ENCODE peak calls at places on chromosomes 6 and 20, in eight cellular contexts. L is breast epithelium, G is esophagus muscularis mucosa, O is upper lobe of left lung, U is spleen, Z is SK-N-SH, W is HCT116, F is GM12891. T is an unnamed sample.

GRCh38 chr6:167491403-167492095 is 166.7 kb downstream of the TTLL2 start:
- DNase-seq in L (no peak), G (no peak), O (no peak), U (no peak), Z (no peak), W (no peak), F (no peak), T (no peak)

GRCh38 chr6:116648161-116648560 is 20.4 kb downstream of the ZUP1 start:
- DNase-seq in L (no peak), G (no peak), O (no peak), U (no peak), Z (no peak), W (no peak), F (no peak), T (no peak)

GRCh38 chr20:47816487-47817451 is 31.5 kb upstream of the SULF2 start:
- DNase-seq in L (no peak), G (no peak), O (no peak), U (peak), Z (no peak), W (no peak), F (no peak), T (no peak)

GRCh38 chr6:163752446-163752845 is 337.9 kb downstream of the QKI start:
- DNase-seq in L (no peak), G (peak), O (no peak), U (no peak), Z (no peak), W (no peak), F (no peak), T (no peak)

GRCh38 chr6:98366406-98366805 is 468.0 kb upstream of the POU3F2 start:
- DNase-seq in L (no peak), G (no peak), O (no peak), U (no peak), Z (no peak), W (no peak), F (no peak), T (no peak)

GRCh38 chr6:163926642-163927041 is 512.1 kb downstream of the QKI start:
- DNase-seq in L (no peak), G (no peak), O (no peak), U (no peak), Z (no peak), W (no peak), F (no peak), T (no peak)

GRCh38 chr6:142783499-142783898 is 161.5 kb downstream of the HIVEP2 start:
- DNase-seq in L (no peak), G (no peak), O (no peak), U (no peak), Z (no peak), W (no peak), F (no peak), T (no peak)

GRCh38 chr6:1713016-1713600 is 103.4 kb downstream of the FOXC1 start:
- DNase-seq in L (no peak), G (no peak), O (no peak), U (no peak), Z (no peak), W (no peak), F (no peak), T (no peak)

GRCh38 chr20:41247523-41248370 is 69.8 kb downstream of the ZHX3 start:
- DNase-seq in L (no peak), G (no peak), O (no peak), U (no peak), Z (no peak), W (no peak), F (no peak), T (no peak)

GRCh38 chr6:21918081-21918480 is 324.5 kb downstream of the SOX4 start:
- DNase-seq in L (no peak), G (no peak), O (no peak), U (no peak), Z (no peak), W (no peak), F (no peak), T (no peak)

GRCh38 chr20:33490023-33490933 is at the start of gene CBFA2T2:
- DNase-seq in L (peak), G (no peak), O (peak), U (no peak), Z (no peak), W (peak), F (no peak), T (no peak)

GRCh38 chr6:45293306-45293705 is 34.8 kb upstream of the RUNX2 start:
- DNase-seq in L (no peak), G (no peak), O (no peak), U (no peak), Z (no peak), W (no peak), F (no peak), T (no peak)

GRCh38 chr6:21527731-21528130 is 65.8 kb upstream of the SOX4 start:
- DNase-seq in L (no peak), G (no peak), O (no peak), U (no peak), Z (no peak), W (no peak), F (no peak), T (no peak)

GRCh38 chr6:160931378-160932343 is 59.9 kb upstream of the MAP3K4 start:
- DNase-seq in L (no peak), G (no peak), O (no peak), U (no peak), Z (no peak), W (no peak), F (no peak), T (no peak)

GRCh38 chr6:155292711-155293110 is 21.6 kb downstream of the TFB1M start:
- DNase-seq in L (no peak), G (no peak), O (no peak), U (no peak), Z (no peak), W (no peak), F (no peak), T (no peak)

GRCh38 chr6:109606362-109606761 is 84.6 kb downstream of the AK9 start:
- DNase-seq in L (no peak), G (no peak), O (no peak), U (no peak), Z (no peak), W (no peak), F (no peak), T (no peak)

GRCh38 chr20:9139106-9139808 is 70.4 kb downstream of the PLCB4 start:
- DNase-seq in L (no peak), G (no peak), O (no peak), U (no peak), Z (no peak), W (no peak), F (no peak), T (no peak)

GRCh38 chr20:34249291-34249690 is 8.1 kb downstream of the ASIP start:
- DNase-seq in L (no peak), G (no peak), O (peak), U (no peak), Z (no peak), W (no peak), F (no peak), T (no peak)

GRCh38 chr20:45016089-45016641 is 49.9 kb downstream of the STK4 start:
- DNase-seq in L (no peak), G (no peak), O (no peak), U (no peak), Z (no peak), W (no peak), F (no peak), T (no peak)

GRCh38 chr6:168138436-168138835 is 59.4 kb upstream of the FRMD1 start:
- DNase-seq in L (no peak), G (peak), O (peak), U (peak), Z (no peak), W (no peak), F (no peak), T (peak)

GRCh38 chr20:2386516-2387179 is 5.9 kb downstream of the TGM6 start:
- DNase-seq in L (no peak), G (no peak), O (no peak), U (no peak), Z (no peak), W (no peak), F (no peak), T (no peak)

GRCh38 chr6:45461486-45461885 is 83.8 kb upstream of the SUPT3H start:
- DNase-seq in L (no peak), G (no peak), O (no peak), U (no peak), Z (no peak), W (no peak), F (no peak), T (no peak)

GRCh38 chr6:136757150-136757549 is 35.1 kb downstream of the MAP3K5 start:
- DNase-seq in L (no peak), G (no peak), O (no peak), U (no peak), Z (no peak), W (no peak), F (no peak), T (no peak)

GRCh38 chr20:60395993-60396392 is 437.8 kb downstream of the CDH26 start:
- DNase-seq in L (no peak), G (no peak), O (no peak), U (no peak), Z (peak), W (no peak), F (no peak), T (no peak)

GRCh38 chr6:63186970-63187369 is 24.3 kb upstream of the FKBP1C start:
- DNase-seq in L (no peak), G (no peak), O (no peak), U (no peak), Z (no peak), W (no peak), F (no peak), T (no peak)

GRCh38 chr6:36120539-36120938 is 9.8 kb upstream of the MAPK13 start:
- DNase-seq in L (no peak), G (peak), O (peak), U (peak), Z (no peak), W (no peak), F (no peak), T (no peak)

GRCh38 chr6:22025468-22026159 is 271.2 kb downstream of the PRL start:
- DNase-seq in L (no peak), G (peak), O (no peak), U (no peak), Z (peak), W (no peak), F (peak), T (no peak)

GRCh38 chr6:148392611-148393160 is 50.0 kb downstream of the SASH1 start:
- DNase-seq in L (no peak), G (no peak), O (no peak), U (no peak), Z (no peak), W (no peak), F (no peak), T (no peak)

GRCh38 chr20:63260943-63261807 is 6.9 kb upstream of the NKAIN4 start:
- DNase-seq in L (no peak), G (no peak), O (no peak), U (no peak), Z (no peak), W (no peak), F (no peak), T (no peak)

GRCh38 chr20:46715292-46715756 is 5.9 kb downstream of the SLC2A10 start:
- DNase-seq in L (peak), G (peak), O (no peak), U (no peak), Z (no peak), W (no peak), F (no peak), T (peak)

GRCh38 chr6:42783177-42783875 is 1.5 kb downstream of the BICRAL start:
- DNase-seq in L (peak), G (peak), O (peak), U (peak), Z (peak), W (no peak), F (peak), T (no peak)

DNA sequence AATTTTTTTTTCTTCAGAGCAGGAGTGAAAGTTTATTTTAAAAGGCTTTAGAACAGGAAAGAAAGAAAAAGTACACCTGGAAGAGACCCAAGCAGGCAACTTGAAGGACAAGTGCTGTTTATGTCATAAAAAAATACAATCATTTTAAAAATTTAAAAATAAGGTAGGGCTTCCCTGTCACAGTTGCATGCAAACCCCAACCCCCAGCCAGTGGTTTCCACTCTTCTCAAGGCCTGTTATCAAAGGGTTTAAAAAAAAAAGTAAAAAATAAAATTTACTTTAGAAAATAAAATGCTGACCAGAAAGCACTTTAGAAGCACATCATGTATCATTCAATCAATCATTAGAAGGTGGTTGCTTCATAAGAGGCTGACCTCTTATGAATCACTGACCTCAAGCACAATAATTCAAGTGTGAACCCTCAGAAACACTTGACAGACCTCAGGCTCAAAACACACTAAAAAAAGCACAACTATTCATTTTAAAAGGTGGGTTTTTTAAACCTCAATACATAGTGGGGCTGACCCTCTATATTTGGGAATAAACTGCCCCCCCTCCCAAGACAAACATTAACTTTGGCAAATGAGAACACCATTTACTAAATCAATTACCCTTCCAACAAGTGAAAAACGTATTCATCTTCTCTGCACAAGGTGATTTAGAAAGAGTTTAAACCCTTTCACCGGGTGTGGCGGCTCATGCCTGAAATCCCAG is 15.6 kb downstream of the ILRUN start:
- DNase-seq in L (no peak), G (no peak), O (no peak), U (no peak), Z (no peak), W (peak), F (no peak), T (no peak)
- TF ChIP-seq POLR2AphosphoS5 in L (no peak), G (no peak), O (no peak), U (no peak), Z (no peak), W (no peak), F (no peak), T (no peak)

GRCh38 chr6:44253307-44254101 is 3.8 kb downstream of the SLC35B2 start:
- DNase-seq in L (no peak), G (no peak), O (no peak), U (peak), Z (no peak), W (no peak), F (no peak), T (no peak)

GRCh38 chr6:44254957-44255808 is 2.1 kb downstream of the SLC35B2 start:
- DNase-seq in L (no peak), G (no peak), O (no peak), U (peak), Z (no peak), W (no peak), F (no peak), T (no peak)

GRCh38 chr6:44256291-44257006 is 879 bp downstream of the SLC35B2 start:
- DNase-seq in L (no peak), G (no peak), O (no peak), U (peak), Z (no peak), W (no peak), F (no peak), T (no peak)

GRCh38 chr6:44255848-44256247 is 1.5 kb downstream of the SLC35B2 start:
- DNase-seq in L (no peak), G (no peak), O (no peak), U (no peak), Z (no peak), W (no peak), F (no peak), T (no peak)

GRCh38 chr6:44254201-44254956 is 2.9 kb downstream of the SLC35B2 start:
- DNase-seq in L (no peak), G (no peak), O (no peak), U (peak), Z (no peak), W (no peak), F (no peak), T (no peak)
- TF ChIP-seq POLR2AphosphoS5 in L (no peak), G (no peak), O (no peak), U (peak), Z (no peak), W (no peak), F (peak), T (no peak)

DNA sequence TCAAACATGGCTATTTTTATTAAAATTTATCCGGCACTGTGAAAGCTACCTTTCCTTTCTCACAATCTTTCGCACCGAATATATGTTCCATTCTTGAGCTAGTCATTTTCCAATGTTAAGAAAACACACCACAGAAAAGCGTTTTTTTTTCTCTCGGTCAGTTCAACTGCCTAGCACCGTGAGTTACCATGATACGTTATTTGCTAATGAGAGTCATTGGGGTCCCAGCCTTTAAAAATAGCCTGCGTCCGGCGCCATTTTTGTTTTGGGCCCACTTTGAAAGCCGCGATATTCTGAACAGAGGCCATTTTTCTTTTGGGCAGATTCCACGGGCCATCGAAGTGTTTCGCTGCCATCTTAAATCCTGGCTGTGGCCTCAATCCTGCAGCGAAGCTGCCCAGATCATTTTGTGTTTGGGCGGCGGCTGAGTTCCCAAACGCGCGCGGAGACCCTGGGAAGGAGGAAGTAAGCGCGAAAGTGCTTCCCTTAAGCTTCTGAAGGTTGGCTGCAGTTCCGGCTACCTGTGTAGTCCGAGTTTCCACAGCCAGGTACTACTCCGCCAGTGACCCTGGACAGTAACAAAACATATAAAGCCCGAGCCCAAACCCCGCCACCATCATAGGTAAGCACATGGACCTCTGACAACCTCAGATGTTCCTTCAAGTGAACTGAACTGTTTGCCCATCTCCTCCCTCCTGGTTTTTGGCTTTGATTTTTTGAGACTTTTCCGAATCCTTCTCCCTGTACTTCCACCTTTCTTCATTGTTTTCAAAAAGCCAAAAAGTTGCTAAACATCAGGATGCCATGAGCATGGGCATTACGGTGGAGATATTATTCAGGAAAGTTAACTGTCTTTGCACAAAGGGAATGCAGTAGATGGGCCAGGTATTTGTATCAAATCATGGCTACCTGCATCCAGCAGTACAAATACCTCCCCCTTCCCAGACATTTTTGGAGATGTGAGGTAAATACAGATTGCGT is at the start of gene SLX4IP:
- DNase-seq in L (peak), G (peak), O (peak), U (peak), Z (peak), W (peak), F (peak), T (no peak)
- TF ChIP-seq POLR2AphosphoS5 in L (peak), G (peak), O (no peak), U (peak), Z (peak), W (peak), F (peak), T (peak)

DNA sequence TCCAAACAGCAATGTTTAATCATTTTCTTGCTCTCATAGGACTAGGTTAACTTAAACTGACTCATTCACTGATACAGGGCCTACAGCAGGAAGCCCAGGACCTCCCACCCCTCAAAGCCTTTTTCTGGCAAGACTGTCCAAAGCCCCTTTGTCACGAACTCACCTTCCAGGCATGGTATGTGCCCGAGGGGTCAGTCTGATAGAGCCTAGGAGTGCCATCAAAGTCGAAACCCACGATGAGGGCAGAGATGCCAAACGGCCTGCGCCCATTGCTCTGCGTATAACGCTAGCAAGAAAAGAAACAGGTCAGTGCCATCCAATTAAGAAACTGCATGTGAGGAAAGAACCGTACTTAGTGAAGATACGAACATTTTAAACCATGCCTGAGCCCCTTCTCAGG is 4.3 kb downstream of the PSMA7 start:
- DNase-seq in L (no peak), G (no peak), O (no peak), U (no peak), Z (no peak), W (no peak), F (no peak), T (no peak)
- TF ChIP-seq POLR2AphosphoS5 in L (no peak), G (no peak), O (no peak), U (no peak), Z (no peak), W (peak), F (peak), T (no peak)

GRCh38 chr20:50575869-50576720 is 65.9 kb downstream of the PTPN1 start:
- DNase-seq in L (no peak), G (no peak), O (peak), U (peak), Z (peak), W (peak), F (no peak), T (no peak)

GRCh38 chr20:50578778-50579165 is 68.6 kb downstream of the PTPN1 start:
- DNase-seq in L (no peak), G (no peak), O (no peak), U (peak), Z (no peak), W (no peak), F (no peak), T (no peak)

GRCh38 chr20:50579511-50579910 is 69.3 kb downstream of the PTPN1 start:
- DNase-seq in L (no peak), G (no peak), O (no peak), U (peak), Z (no peak), W (no peak), F (no peak), T (no peak)

GRCh38 chr20:50578061-50578777 is 68.0 kb downstream of the PTPN1 start:
- DNase-seq in L (no peak), G (no peak), O (no peak), U (peak), Z (no peak), W (no peak), F (no peak), T (no peak)

GRCh38 chr20:50577175-50578018 is 67.2 kb downstream of the PTPN1 start:
- DNase-seq in L (peak), G (no peak), O (peak), U (peak), Z (peak), W (no peak), F (no peak), T (no peak)
- TF ChIP-seq POLR2AphosphoS5 in L (no peak), G (no peak), O (no peak), U (no peak), Z (no peak), W (no peak), F (no peak), T (no peak)

DNA sequence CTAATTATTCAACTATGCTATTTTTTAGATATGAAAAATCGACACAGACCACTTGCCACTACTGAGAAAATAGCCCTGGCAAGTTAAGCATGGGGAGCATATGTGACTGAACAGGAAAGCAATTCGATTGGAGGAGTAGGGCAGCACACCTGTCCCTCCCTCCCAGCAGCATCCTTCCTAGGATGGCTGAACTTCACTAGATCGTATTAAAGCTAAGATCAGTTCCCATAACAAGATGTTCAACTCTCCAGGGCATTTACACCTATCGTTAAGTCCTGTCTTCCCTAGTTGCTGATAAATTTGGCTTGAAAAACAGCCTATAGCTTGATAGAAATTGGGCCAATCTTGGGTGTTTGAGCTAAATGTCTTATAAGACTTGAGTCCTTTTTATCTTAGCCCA is 7.0 kb downstream of the PPP1R10 start:
- DNase-seq in L (no peak), G (no peak), O (no peak), U (no peak), Z (no peak), W (no peak), F (no peak), T (no peak)
- TF ChIP-seq POLR2AphosphoS5 in L (no peak), G (no peak), O (no peak), U (no peak), Z (peak), W (peak), F (no peak), T (no peak)

T was measured in vagina.